ENCODE peak calls at places on chromosome 19, in four cellular contexts. W is activated naive CD4-positive, alpha-beta T cell treated with anti-CD3 and anti-CD28 coated beads, Interleukin-2, amount 50 U/mL, for 16 hours; S is MM.1S; H is heart left ventricle. Q is an unnamed sample.

GRCh38 chr19:280541-281007 is 10.6 kb downstream of the PLPP2 start:
- DNase-seq in W (no peak), S (no peak), H (no peak), Q (peak; percentile 27)

GRCh38 chr19:28634837-28635236 is 578.1 kb downstream of the UQCRFS1 start:
- DNase-seq in S (peak; percentile 54), W (no peak), H (no peak), Q (no peak)

GRCh38 chr19:11881151-11881800 is 6.3 kb upstream of the ZNF69 start:
- DNase-seq in W (peak; percentile 53), H (no peak), S (peak; percentile 63), Q (peak; percentile 90)

GRCh38 chr19:29060833-29061364 is 152.1 kb downstream of the UQCRFS1 start:
- DNase-seq in S (no peak), H (no peak), W (no peak), Q (no peak)

GRCh38 chr19:38107129-38107528 is 116.9 kb downstream of the DPF1 start:
- DNase-seq in S (no peak), H (no peak), W (no peak), Q (no peak)

GRCh38 chr19:49056101-49056901 is 1.2 kb downstream of the CGB7 start:
- DNase-seq in W (peak; percentile 56), H (peak; percentile 71), S (peak; percentile 41), Q (peak; percentile 97)

GRCh38 chr19:38907227-38907626 is 4.8 kb downstream of the CCER2 start:
- DNase-seq in H (no peak), S (no peak), W (no peak), Q (no peak)

GRCh38 chr19:1173160-1173844 is 766 bp downstream of the SBNO2 start:
- DNase-seq in H (peak; percentile 70), S (peak; percentile 22), W (peak; percentile 18), Q (peak; percentile 91)

GRCh38 chr19:40023969-40024368 is 27.1 kb downstream of the ZNF546 start:
- DNase-seq in W (no peak), S (no peak), H (no peak), Q (no peak)

GRCh38 chr19:11380653-11381534 is 3.2 kb downstream of the EPOR start:
- DNase-seq in W (peak; percentile 96), S (peak; percentile 98), H (peak; percentile 95), Q (peak; percentile 100)

GRCh38 chr19:2942928-2943640 is 1.7 kb downstream of the ZNF77 start:
- DNase-seq in W (no peak), S (no peak), H (no peak), Q (no peak)

GRCh38 chr19:15300533-15301194 is 31.7 kb downstream of the BRD4 start:
- DNase-seq in H (no peak), S (no peak), W (peak; percentile 24), Q (peak; percentile 83)

GRCh38 chr19:48784527-48784926 is 26.3 kb downstream of the BCAT2 start:
- DNase-seq in W (no peak), S (no peak), H (no peak), Q (peak; percentile 80)

GRCh38 chr19:28744014-28744413 is 468.9 kb downstream of the UQCRFS1 start:
- DNase-seq in W (no peak), H (no peak), S (no peak), Q (no peak)

GRCh38 chr19:44647144-44647543 is 3.4 kb downstream of the PVR start:
- DNase-seq in H (no peak), S (no peak), W (no peak), Q (no peak)

GRCh38 chr19:24000656-24001055 is 86.0 kb downstream of the ZNF726 start:
- DNase-seq in W (no peak), S (no peak), H (no peak), Q (peak; percentile 8)

GRCh38 chr19:16877581-16877980 is 11.2 kb upstream of the F2RL3 start:
- DNase-seq in W (no peak), S (no peak), H (no peak), Q (no peak)

GRCh38 chr19:29527500-29528328 is 1.9 kb downstream of the VSTM2B start:
- DNase-seq in H (peak; percentile 47), W (no peak), S (no peak), Q (peak; percentile 88)

GRCh38 chr19:16668176-16668575 is 7.2 kb downstream of the TMEM38A start:
- DNase-seq in W (no peak), S (no peak), H (no peak), Q (no peak)

GRCh38 chr19:48750771-48751504 is 1.5 kb downstream of the FUT1 start:
- DNase-seq in S (no peak), H (no peak), W (no peak), Q (no peak)

GRCh38 chr19:952680-953500 is 27.1 kb downstream of the ARID3A start:
- DNase-seq in H (no peak), W (no peak), S (no peak), Q (no peak)

GRCh38 chr19:27746691-27747380 is 1466.1 kb downstream of the UQCRFS1 start:
- DNase-seq in S (peak; percentile 69), H (peak; percentile 72), W (no peak), Q (peak; percentile 62)

GRCh38 chr19:54465367-54466109 is 2.0 kb upstream of the LENG9 start:
- DNase-seq in H (no peak), S (no peak), W (no peak), Q (peak; percentile 25)

GRCh38 chr19:5804516-5805464 is at the start of gene NRTN:
- DNase-seq in S (peak; percentile 55), H (no peak), W (peak; percentile 61), Q (no peak)

GRCh38 chr19:5031231-5032100 is 62.6 kb downstream of the KDM4B start:
- DNase-seq in S (peak; percentile 72), W (peak; percentile 81), H (peak; percentile 91), Q (peak; percentile 100)

GRCh38 chr19:15022752-15023151 is 26.5 kb upstream of the CASP14 start:
- DNase-seq in W (no peak), H (no peak), S (no peak), Q (no peak)

GRCh38 chr19:764301-764700 is 13.4 kb downstream of the MISP start:
- DNase-seq in W (no peak), H (no peak), S (no peak), Q (peak; percentile 74)

GRCh38 chr19:17331254-17331558 is 3.4 kb downstream of the ANO8 start:
- DNase-seq in H (no peak), S (no peak), W (no peak), Q (no peak)

GRCh38 chr19:18110833-18111232 is 13.3 kb downstream of the MAST3 start:
- DNase-seq in S (no peak), W (no peak), H (no peak), Q (peak; percentile 77)

GRCh38 chr19:15331419-15332310 is 674 bp downstream of the BRD4 start:
- DNase-seq in H (peak; percentile 83), S (peak; percentile 52), W (peak; percentile 70), Q (peak; percentile 96)

GRCh38 chr19:677601-678380 is 1.6 kb downstream of the FSTL3 start:
- DNase-seq in W (no peak), H (no peak), S (no peak), Q (peak; percentile 89)

GRCh38 chr19:16564842-16565241 is 7.4 kb downstream of the SLC35E1 start:
- DNase-seq in H (no peak), S (no peak), W (no peak), Q (no peak)

GRCh38 chr19:42928896-42929295 is 8.1 kb downstream of the PSG7 start:
- DNase-seq in H (no peak), W (no peak), S (no peak), Q (no peak)

GRCh38 chr19:8487137-8487851 is 15.1 kb downstream of the PRAM1 start:
- DNase-seq in S (no peak), W (peak; percentile 64), H (peak; percentile 68), Q (no peak)